ENCODE peak calls at places on chromosomes 12 and 14, in eight cellular contexts. X, P, A, B, V, R, H and S are unnamed samples.

GRCh38 chr14:22418631-22419030 is 170.4 kb downstream of the DAD1 start:
- DNase-seq in A (no peak), V (no peak), H (no peak), R (peak), P (no peak), B (no peak), X (peak), S (no peak)

GRCh38 chr12:47328831-47329545 is 249.2 kb upstream of the AMIGO2 start:
- DNase-seq in V (no peak), B (no peak), X (no peak), R (no peak), A (no peak), H (no peak), P (no peak), S (no peak)

GRCh38 chr14:94081386-94081820 is 293 bp downstream of the IFI27L1 start:
- DNase-seq in H (no peak), B (no peak), X (no peak), V (no peak), R (no peak), A (no peak), P (no peak), S (no peak)

GRCh38 chr12:121968880-121969279 is 50.5 kb downstream of the CFAP251 start:
- DNase-seq in V (no peak), B (no peak), H (no peak), X (no peak), R (peak), P (no peak), A (no peak), S (no peak)

GRCh38 chr12:19440916-19441315 is 1.6 kb downstream of the AEBP2 start:
- DNase-seq in H (no peak), A (no peak), X (no peak), R (no peak), B (no peak), V (no peak), P (no peak), S (no peak)

GRCh38 chr14:54346257-54346656 is 50.5 kb upstream of the CDKN3 start:
- DNase-seq in P (no peak), H (no peak), V (no peak), R (no peak), A (no peak), X (no peak), B (no peak), S (no peak)

GRCh38 chr12:69712826-69713225 is 13.7 kb upstream of the BEST3 start:
- DNase-seq in X (no peak), V (no peak), B (no peak), P (no peak), R (no peak), A (no peak), H (no peak), S (no peak)

GRCh38 chr12:104764225-104765073 is 193.6 kb downstream of the SLC41A2 start:
- DNase-seq in A (no peak), H (no peak), R (peak), X (peak), P (no peak), V (no peak), B (no peak), S (no peak)

GRCh38 chr14:106879241-106879640 is 1352.9 kb downstream of the TMEM121 start:
- DNase-seq in B (peak), A (peak), R (peak), H (no peak), V (no peak), X (peak), P (no peak), S (no peak)

GRCh38 chr12:111211910-111212757 is 156.8 kb downstream of the PHETA1 start:
- DNase-seq in R (no peak), B (no peak), H (peak), X (peak), P (no peak), V (no peak), A (peak), S (no peak)

GRCh38 chr14:102088012-102088792 is 1.4 kb upstream of the HSP90AA1 start:
- DNase-seq in R (peak), X (peak), A (peak), H (peak), P (no peak), B (peak), V (peak), S (no peak)

GRCh38 chr12:93122089-93122488 is 193.0 kb upstream of the EEA1 start:
- DNase-seq in A (no peak), P (no peak), R (no peak), X (no peak), H (no peak), B (no peak), V (no peak), S (no peak)

GRCh38 chr12:132593521-132593920 is 16.9 kb downstream of the LRCOL1 start:
- DNase-seq in A (no peak), V (no peak), P (no peak), B (peak), R (no peak), H (no peak), X (no peak), S (peak)

GRCh38 chr14:88310457-88310856 is 12.6 kb downstream of the KCNK10 start:
- DNase-seq in H (peak), A (no peak), X (no peak), R (no peak), B (no peak), P (no peak), V (no peak), S (no peak)

GRCh38 chr14:20606190-20606901 is 15.2 kb upstream of the RNASE12 start:
- DNase-seq in V (no peak), X (peak), A (peak), R (peak), P (no peak), B (no peak), H (peak), S (no peak)
- TF ChIP-seq CTCF in V (peak), X (peak), A (peak), R (peak), P (peak), B (peak), H (peak), S (peak)

DNA sequence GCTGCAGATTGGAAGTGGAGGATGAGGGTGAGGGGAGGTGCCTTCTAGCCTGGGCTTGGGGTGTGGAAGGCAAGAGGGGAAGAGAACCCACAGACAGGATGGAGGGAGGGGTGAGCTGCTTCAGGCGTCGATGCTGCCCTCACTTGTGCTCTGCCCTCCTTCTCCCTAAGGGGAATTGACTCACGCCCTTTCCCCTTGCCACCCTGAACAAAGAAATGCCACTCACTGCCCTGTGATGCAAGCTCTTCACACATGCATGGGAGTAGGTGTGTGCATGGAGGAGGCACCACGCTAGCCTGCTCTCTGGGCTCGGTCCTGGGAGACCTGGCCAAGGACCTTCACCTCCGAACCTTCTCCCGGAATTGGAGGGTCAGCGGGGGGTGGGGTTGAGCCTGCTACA is 35.7 kb upstream of the PRMT8 start:
- DNase-seq in B (no peak), A (no peak), R (no peak), H (no peak), P (no peak), V (no peak), X (peak), S (no peak)
- TF ChIP-seq CTCF in B (no peak), A (no peak), R (no peak), H (no peak), P (no peak), V (no peak), X (no peak), S (no peak)

DNA sequence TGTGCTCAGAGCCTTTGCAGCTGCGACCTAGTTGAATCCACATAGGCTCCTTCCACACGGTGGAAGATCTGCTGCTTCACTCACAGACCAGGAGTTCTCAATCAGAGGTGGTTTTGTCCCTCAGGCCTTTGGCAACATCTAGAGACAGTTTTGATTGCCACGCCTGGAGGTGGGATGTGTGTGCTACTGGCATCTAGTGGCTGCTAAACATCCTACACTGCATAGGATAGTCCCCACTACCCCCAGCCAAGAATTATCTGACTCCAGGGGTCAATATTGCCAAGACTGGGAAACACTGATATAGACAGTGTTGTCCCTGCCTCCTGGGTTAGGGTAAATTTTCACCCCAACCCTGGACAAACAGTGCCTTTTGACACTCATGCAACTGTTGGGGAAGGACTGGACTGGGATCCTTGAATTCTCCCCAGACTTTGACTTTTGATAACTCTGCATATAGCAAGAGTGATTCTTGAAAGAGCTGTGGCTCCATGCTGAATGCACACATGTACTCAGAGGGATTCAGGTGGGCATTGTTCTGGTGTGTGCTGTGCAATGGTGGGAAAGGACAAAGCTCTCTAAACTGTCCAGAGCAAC is 39.8 kb downstream of the BAZ2A start:
- DNase-seq in P (no peak), V (no peak), X (peak), R (peak), H (peak), A (peak), B (no peak), S (no peak)
- TF ChIP-seq CTCF in P (peak), V (no peak), X (peak), R (peak), H (peak), A (peak), B (no peak), S (peak)

DNA sequence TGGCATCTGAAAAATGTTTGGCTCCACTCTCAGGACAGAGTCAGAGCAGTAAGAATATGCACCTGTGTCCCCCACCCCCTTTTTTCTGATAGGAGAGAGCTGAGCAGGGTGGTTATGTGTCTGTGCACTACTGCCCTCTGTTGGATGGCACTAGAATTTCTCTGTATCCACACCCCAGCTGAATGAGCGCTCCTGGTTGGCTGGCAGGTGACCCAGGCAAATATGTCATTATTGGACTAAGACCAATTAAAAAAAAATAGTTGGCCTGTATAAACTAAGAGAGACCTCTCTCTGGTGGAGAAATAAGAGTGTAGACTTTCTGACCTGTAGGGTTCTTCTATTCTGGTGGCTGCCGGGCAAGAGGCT is 107.0 kb downstream of the PTCSC3 start:
- DNase-seq in A (peak), P (no peak), X (peak), B (peak), V (peak), H (peak), R (peak), S (no peak)
- TF ChIP-seq CTCF in A (peak), P (peak), X (peak), B (peak), V (no peak), H (peak), R (peak), S (peak)

GRCh38 chr12:8770499-8770898 is 51.9 kb upstream of the A2ML1 start:
- DNase-seq in A (no peak), P (no peak), X (no peak), R (no peak), H (no peak), B (no peak), V (no peak), S (no peak)

GRCh38 chr12:8773456-8773855 is 49.0 kb upstream of the A2ML1 start:
- DNase-seq in X (peak), P (no peak), B (peak), A (no peak), R (no peak), V (no peak), H (no peak), S (no peak)

DNA sequence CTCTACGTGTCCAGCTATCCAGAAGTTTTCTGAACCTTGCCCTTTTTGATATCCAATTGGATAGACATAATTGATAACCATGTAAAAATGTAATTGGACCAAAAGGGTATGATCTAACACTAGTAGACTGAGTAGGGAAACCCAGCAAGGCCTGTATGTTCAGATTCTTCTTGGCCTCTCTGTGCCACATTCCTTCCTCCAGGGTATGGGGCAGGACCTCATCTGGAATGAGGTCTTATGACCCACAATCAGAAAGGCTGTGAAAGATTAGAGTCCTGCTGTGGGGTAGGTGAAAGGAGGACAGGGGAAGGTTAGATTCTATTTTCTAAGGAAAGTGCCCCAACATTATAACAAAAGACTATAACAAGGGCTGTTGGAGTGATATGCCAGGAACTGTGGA is 51.3 kb upstream of the A2ML1 start:
- DNase-seq in B (no peak), A (no peak), H (peak), X (no peak), V (no peak), R (no peak), P (no peak), S (no peak)
- TF ChIP-seq CTCF in B (no peak), A (no peak), H (peak), X (no peak), V (no peak), R (no peak), P (no peak), S (no peak)

DNA sequence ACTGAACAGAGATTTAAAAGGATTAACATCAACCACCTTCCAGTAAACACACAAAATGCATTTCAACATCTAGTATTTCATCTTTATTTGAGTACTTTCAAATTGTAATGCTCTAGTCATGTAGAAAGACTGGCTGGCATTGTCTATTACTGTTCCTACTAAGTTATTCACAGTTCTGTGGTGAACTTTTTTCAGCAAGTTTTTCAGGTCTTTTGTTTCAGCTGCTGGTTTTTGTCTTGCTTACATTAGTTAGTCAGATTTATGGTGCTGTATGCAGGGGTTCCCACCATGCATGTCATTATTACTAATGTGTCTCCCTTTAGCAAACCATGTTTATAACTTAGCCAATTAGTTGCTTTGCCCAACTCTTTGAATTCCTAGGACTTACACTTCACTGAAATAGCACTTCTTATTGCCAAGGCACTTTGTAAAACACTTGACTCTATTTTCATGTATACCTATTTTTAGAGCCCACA is 253.4 kb upstream of the KITLG start:
- DNase-seq in P (no peak), B (no peak), A (no peak), R (no peak), H (no peak), X (no peak), V (no peak), S (no peak)
- TF ChIP-seq CTCF in P (no peak), B (no peak), A (no peak), R (no peak), H (no peak), X (no peak), V (no peak), S (no peak)

GRCh38 chr12:54578778-54579177 is 9.7 kb downstream of the PPP1R1A start:
- DNase-seq in V (no peak), A (no peak), R (no peak), X (no peak), B (no peak), H (no peak), P (no peak), S (no peak)

GRCh38 chr12:54583726-54584125 is 4.7 kb downstream of the PPP1R1A start:
- DNase-seq in H (no peak), A (no peak), X (no peak), R (no peak), P (no peak), V (no peak), B (no peak), S (no peak)

GRCh38 chr12:54581412-54581811 is 7.0 kb downstream of the PPP1R1A start:
- DNase-seq in X (no peak), H (no peak), B (no peak), P (no peak), V (no peak), R (no peak), A (no peak), S (no peak)

GRCh38 chr12:54579258-54579657 is 9.2 kb downstream of the PPP1R1A start:
- DNase-seq in X (no peak), P (no peak), A (no peak), V (no peak), B (no peak), R (no peak), H (no peak), S (no peak)

GRCh38 chr12:54579696-54580333 is 8.6 kb downstream of the PPP1R1A start:
- DNase-seq in X (peak), V (peak), B (peak), A (peak), R (peak), H (peak), P (peak), S (no peak)
- TF ChIP-seq CTCF in X (peak), V (peak), B (peak), A (peak), R (peak), H (peak), P (peak), S (peak)

GRCh38 chr14:68563256-68564131 is 229.4 kb downstream of the ZFP36L1 start:
- DNase-seq in X (no peak), B (no peak), V (no peak), R (no peak), P (peak), A (no peak), H (no peak), S (no peak)

GRCh38 chr14:68566075-68566474 is 226.8 kb downstream of the ZFP36L1 start:
- DNase-seq in X (no peak), V (no peak), R (no peak), P (no peak), B (no peak), A (no peak), H (no peak), S (no peak)

GRCh38 chr14:68564826-68565760 is 227.8 kb downstream of the ZFP36L1 start:
- DNase-seq in A (peak), V (no peak), R (no peak), B (no peak), H (no peak), P (no peak), X (no peak), S (no peak)

GRCh38 chr14:68562911-68563255 is 230.0 kb downstream of the ZFP36L1 start:
- DNase-seq in H (no peak), X (no peak), P (no peak), B (no peak), A (no peak), R (no peak), V (no peak), S (no peak)

GRCh38 chr14:68564236-68564825 is 228.5 kb downstream of the ZFP36L1 start:
- DNase-seq in V (no peak), H (peak), B (peak), R (no peak), A (no peak), X (no peak), P (no peak), S (no peak)
- TF ChIP-seq CTCF in V (no peak), H (no peak), B (no peak), R (no peak), A (no peak), X (no peak), P (no peak), S (no peak)